ENCODE peak calls at places on chromosomes 6 and 20, in five cellular contexts. K is A549, T is K562, O is IMR-90, H is SK-N-SH. U is an unnamed sample.

GRCh38 chr20:36573798-36574277 is 441 bp downstream of the TGIF2 start:
- DNase-seq in O (no peak), K (no peak), H (peak), T (peak), U (no peak)

GRCh38 chr6:144953552-144954240 is 668.6 kb downstream of the UTRN start:
- DNase-seq in H (no peak), O (peak), K (peak), T (no peak), U (no peak)

GRCh38 chr6:11410539-11411307 is 126.8 kb upstream of the TMEM170B start:
- DNase-seq in O (no peak), T (no peak), H (peak), K (no peak), U (peak)

GRCh38 chr20:46573788-46574581 is 23.5 kb upstream of the OCSTAMP start:
- DNase-seq in K (no peak), H (no peak), O (peak), T (peak), U (no peak)

GRCh38 chr6:47917202-47917601 is 135.4 kb downstream of the OPN5 start:
- DNase-seq in H (no peak), O (no peak), T (no peak), K (no peak), U (no peak)

GRCh38 chr6:35247642-35248231 is 11.8 kb upstream of the ZNF76 start:
- DNase-seq in K (no peak), T (peak), H (no peak), O (no peak), U (peak)

GRCh38 chr6:111478749-111479148 is 4.3 kb downstream of the REV3L start:
- DNase-seq in K (peak), T (peak), O (peak), H (no peak), U (peak)

GRCh38 chr20:62320581-62321354 is 18.0 kb downstream of the ADRM1 start:
- DNase-seq in T (peak), H (peak), O (no peak), K (peak), U (no peak)

GRCh38 chr20:54345301-54345724 is 130.1 kb upstream of the DOK5 start:
- DNase-seq in T (no peak), H (no peak), O (peak), K (peak), U (peak)

GRCh38 chr6:134041093-134041492 is 11.3 kb downstream of the SLC2A12 start:
- DNase-seq in T (peak), H (no peak), K (peak), O (peak), U (no peak)

GRCh38 chr20:63087872-63088680 is 81.3 kb upstream of the BHLHE23 start:
- DNase-seq in O (no peak), K (no peak), T (no peak), H (no peak), U (no peak)

GRCh38 chr6:85275338-85275985 is 174.4 kb upstream of the NT5E start:
- DNase-seq in K (no peak), T (no peak), O (no peak), H (no peak), U (no peak)

GRCh38 chr6:39681566-39682250 is 43.5 kb downstream of the KIF6 start:
- DNase-seq in H (no peak), T (no peak), K (no peak), O (peak), U (no peak)

GRCh38 chr20:32891926-32892660 is 33.4 kb downstream of the EFCAB8 start:
- DNase-seq in T (no peak), H (no peak), K (no peak), O (no peak), U (no peak)

GRCh38 chr20:10639762-10640556 is 33.8 kb downstream of the JAG1 start:
- DNase-seq in H (no peak), T (no peak), O (no peak), K (no peak), U (no peak)

GRCh38 chr20:45444050-45444449 is 25.5 kb upstream of the WFDC2 start:
- DNase-seq in O (no peak), T (no peak), K (no peak), H (no peak), U (no peak)

GRCh38 chr20:41367956-41368355 is 1.3 kb upstream of the EMILIN3 start:
- DNase-seq in O (no peak), H (no peak), K (no peak), T (no peak), U (no peak)

GRCh38 chr6:106512048-106512957 is 117.0 kb downstream of the RTN4IP1 start:
- DNase-seq in K (peak), O (no peak), H (peak), T (peak), U (no peak)

GRCh38 chr20:47635256-47635655 is 133.6 kb downstream of the NCOA3 start:
- DNase-seq in T (no peak), O (no peak), H (no peak), K (no peak), U (no peak)
- TF ChIP-seq RFX5 in T (no peak), O (no peak), H (no peak), K (no peak), U (no peak)

GRCh38 chr6:98958791-98959190 is 11.0 kb upstream of the FBXL4 start:
- DNase-seq in T (no peak), K (no peak), O (no peak), H (no peak), U (no peak)

GRCh38 chr6:98957440-98957839 is 9.7 kb upstream of the FBXL4 start:
- DNase-seq in H (no peak), O (peak), T (no peak), K (no peak), U (no peak)
- TF ChIP-seq RFX5 in H (no peak), O (no peak), T (no peak), K (no peak), U (no peak)

GRCh38 chr6:136751991-136752390 is 40.3 kb downstream of the MAP3K5 start:
- DNase-seq in T (no peak), K (no peak), O (no peak), H (no peak), U (no peak)

GRCh38 chr6:136753624-136754023 is 38.7 kb downstream of the MAP3K5 start:
- DNase-seq in H (no peak), O (no peak), T (no peak), K (no peak), U (no peak)

GRCh38 chr6:136752554-136752953 is 39.7 kb downstream of the MAP3K5 start:
- DNase-seq in O (no peak), T (peak), K (no peak), H (no peak), U (no peak)

GRCh38 chr6:136750821-136751220 is 41.5 kb downstream of the MAP3K5 start:
- DNase-seq in K (no peak), O (no peak), H (no peak), T (no peak), U (no peak)

DNA sequence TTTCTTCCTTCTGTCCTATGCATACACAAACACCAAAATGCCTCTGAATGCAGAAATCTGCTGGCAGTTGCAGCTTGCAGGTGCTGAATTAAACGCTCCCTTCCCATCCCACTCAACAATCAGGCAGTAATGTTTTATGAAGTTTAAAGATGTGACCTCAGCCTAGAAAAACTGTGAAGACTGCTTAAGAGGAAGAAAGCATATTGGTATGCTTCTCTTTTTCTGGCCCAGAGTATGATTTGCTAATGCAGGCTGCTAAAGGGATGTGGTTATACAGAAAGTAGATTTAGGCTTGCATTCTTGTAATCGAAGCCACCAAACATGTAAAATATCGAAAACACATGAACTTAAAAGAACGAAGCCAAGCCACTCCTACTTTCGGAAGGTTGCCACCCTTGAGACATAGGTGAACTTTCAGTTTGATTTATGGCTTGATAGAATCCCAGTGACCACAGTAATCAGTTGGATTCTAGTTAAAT is 40.8 kb downstream of the MAP3K5 start:
- DNase-seq in O (peak), K (no peak), T (no peak), H (no peak), U (peak)
- TF ChIP-seq RFX5 in O (no peak), K (no peak), T (no peak), H (no peak), U (no peak)

DNA sequence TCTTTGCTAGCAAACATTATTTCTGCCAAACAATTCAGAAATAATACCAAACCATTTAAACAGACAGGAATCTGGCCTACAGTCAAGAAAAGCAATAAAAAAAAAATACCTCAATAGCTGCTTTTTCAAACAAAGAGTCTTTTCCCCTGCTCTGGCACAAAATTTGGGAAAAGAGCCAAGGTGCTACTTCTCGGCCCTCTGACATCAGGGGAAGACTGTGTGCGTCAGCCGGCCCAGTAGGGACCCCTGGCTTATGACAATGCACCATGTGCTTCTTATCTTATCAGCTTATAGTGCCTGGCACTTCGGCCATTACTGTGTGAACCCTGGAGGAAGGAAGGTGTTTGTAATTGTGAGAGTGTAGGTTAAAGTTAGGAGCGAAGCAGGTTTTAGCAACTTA is 89.4 kb downstream of the PDE10A start:
- DNase-seq in O (peak), H (peak), K (peak), T (no peak), U (no peak)
- TF ChIP-seq RFX5 in O (no peak), H (no peak), K (no peak), T (no peak), U (no peak)

GRCh38 chr20:52828199-52828598 is 144.0 kb upstream of the TSHZ2 start:
- DNase-seq in T (no peak), O (no peak), K (no peak), H (no peak), U (no peak)

GRCh38 chr20:52830598-52830997 is 141.6 kb upstream of the TSHZ2 start:
- DNase-seq in O (no peak), K (no peak), T (no peak), H (no peak), U (no peak)

GRCh38 chr20:52826722-52827121 is 145.4 kb upstream of the TSHZ2 start:
- DNase-seq in T (no peak), O (no peak), H (no peak), K (no peak), U (no peak)

GRCh38 chr20:52826321-52826720 is 145.8 kb upstream of the TSHZ2 start:
- DNase-seq in O (no peak), H (no peak), K (no peak), T (no peak), U (no peak)

DNA sequence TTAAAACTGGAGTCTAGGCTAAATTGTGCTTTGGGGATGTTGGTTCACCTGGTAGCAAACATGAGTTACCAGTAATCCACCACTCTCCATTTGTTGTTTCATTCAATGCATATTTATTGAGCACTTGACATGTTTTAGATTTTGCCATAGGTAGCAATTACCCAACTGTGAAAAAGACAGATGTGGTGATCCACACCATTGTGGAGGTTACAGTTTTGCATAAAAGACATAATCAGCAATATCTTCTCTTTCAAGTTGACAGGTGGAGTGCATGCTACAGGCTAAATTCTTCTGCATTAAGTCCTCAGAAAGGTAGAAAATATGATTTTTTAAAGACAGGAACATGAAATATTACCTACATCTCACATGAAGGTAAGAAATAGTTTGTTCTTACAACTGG is 143.0 kb upstream of the TSHZ2 start:
- DNase-seq in H (no peak), O (no peak), T (no peak), K (no peak), U (no peak)
- TF ChIP-seq RFX5 in H (no peak), O (no peak), T (no peak), K (no peak), U (no peak)

GRCh38 chr6:83605517-83605916 is 93.2 kb downstream of the PRSS35 start:
- DNase-seq in K (no peak), T (no peak), H (no peak), O (no peak), U (no peak)

GRCh38 chr6:83609248-83609647 is 96.9 kb downstream of the PRSS35 start:
- DNase-seq in T (no peak), K (no peak), H (peak), O (no peak), U (no peak)

GRCh38 chr6:83601119-83601518 is 88.8 kb downstream of the PRSS35 start:
- DNase-seq in O (no peak), H (no peak), K (no peak), T (no peak), U (no peak)

GRCh38 chr6:83600531-83600930 is 88.2 kb downstream of the PRSS35 start:
- DNase-seq in O (no peak), T (no peak), H (no peak), K (no peak), U (no peak)

GRCh38 chr6:83603560-83603959 is 91.2 kb downstream of the PRSS35 start:
- DNase-seq in O (no peak), K (no peak), H (no peak), T (no peak), U (no peak)
- TF ChIP-seq RFX5 in O (no peak), K (no peak), H (no peak), T (no peak), U (no peak)

DNA sequence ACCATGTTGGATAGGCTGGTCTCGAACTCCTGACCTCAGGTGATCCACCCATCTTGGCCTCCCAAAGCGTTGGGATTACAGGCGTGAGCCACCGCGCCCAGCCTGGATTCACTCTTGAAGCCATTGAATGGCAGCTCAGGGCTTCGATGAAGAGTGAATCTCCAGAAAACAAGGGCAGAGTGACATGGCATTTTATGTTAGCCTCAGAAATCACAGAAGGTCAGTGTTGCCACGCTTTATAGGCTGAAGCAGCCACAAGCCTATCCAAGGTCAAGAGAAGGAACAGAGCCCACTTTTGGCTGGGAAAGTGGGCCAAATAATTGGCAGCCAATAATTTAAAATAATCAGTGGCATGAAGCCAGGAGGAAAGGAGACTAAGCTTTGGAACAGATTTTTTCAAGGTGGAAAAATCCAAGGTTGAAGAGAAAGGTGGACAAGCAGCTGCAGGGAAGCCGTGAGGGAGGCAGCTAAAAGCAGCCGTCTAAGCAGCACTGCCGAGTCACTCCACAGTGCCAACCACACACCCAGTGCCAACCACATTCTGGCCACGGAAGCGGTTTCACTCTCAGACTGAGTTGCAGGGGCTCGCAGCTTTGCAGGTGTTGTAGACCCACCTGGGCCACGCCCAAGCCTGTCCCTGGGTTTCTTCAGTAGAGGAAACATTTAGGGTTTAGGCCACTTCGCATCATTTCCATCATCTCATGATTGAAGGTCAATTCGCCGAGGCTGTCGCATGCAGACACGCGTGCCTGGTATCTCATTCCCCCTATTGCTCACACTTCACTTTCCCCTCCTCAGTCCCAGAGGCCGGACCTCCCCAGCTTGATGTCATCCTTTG is 17.4 kb upstream of the AVP start:
- DNase-seq in H (no peak), O (no peak), T (no peak), K (no peak), U (peak)
- TF ChIP-seq RFX5 in H (no peak), O (no peak), T (no peak), K (no peak), U (no peak)

DNA sequence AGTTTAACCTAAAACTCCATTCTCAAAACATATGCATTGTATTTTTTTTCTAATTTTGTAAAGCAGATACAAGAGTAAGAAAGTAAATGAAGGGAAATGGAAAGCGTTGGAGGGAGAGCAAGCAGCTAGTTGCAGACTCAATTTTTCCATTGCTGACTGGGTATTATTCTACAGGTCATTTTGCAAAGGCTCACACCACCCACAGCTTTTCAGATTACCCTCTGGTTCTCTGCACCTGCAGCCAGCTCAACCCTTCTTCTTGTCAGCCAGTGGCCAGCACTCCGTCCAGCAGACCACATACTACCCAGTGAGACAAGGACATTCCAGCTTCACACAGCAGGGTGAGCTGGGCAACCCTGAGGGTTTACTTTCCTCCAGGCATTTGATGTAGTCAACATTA is 185.6 kb downstream of the PKHD1 start:
- DNase-seq in H (no peak), T (no peak), O (no peak), K (no peak), U (no peak)
- TF ChIP-seq RFX5 in H (no peak), T (no peak), O (no peak), K (no peak), U (no peak)

GRCh38 chr6:53718597-53719460 is 53.3 kb upstream of the KLHL31 start:
- DNase-seq in K (peak), T (peak), H (peak), O (peak), U (peak)
- TF ChIP-seq RFX5 in K (no peak), T (no peak), H (no peak), O (no peak), U (no peak)

GRCh38 chr6:90409700-90410099 is 113.1 kb upstream of the BACH2 start:
- DNase-seq in O (no peak), K (no peak), H (no peak), T (no peak), U (no peak)

GRCh38 chr6:90412538-90413369 is 116.1 kb upstream of the BACH2 start:
- DNase-seq in O (no peak), H (no peak), T (no peak), K (no peak), U (no peak)

GRCh38 chr6:90413396-90413795 is 116.8 kb upstream of the BACH2 start:
- DNase-seq in T (no peak), O (no peak), H (peak), K (no peak), U (no peak)

GRCh38 chr6:90413867-90414266 is 117.2 kb upstream of the BACH2 start:
- DNase-seq in O (peak), K (no peak), H (peak), T (peak), U (no peak)

DNA sequence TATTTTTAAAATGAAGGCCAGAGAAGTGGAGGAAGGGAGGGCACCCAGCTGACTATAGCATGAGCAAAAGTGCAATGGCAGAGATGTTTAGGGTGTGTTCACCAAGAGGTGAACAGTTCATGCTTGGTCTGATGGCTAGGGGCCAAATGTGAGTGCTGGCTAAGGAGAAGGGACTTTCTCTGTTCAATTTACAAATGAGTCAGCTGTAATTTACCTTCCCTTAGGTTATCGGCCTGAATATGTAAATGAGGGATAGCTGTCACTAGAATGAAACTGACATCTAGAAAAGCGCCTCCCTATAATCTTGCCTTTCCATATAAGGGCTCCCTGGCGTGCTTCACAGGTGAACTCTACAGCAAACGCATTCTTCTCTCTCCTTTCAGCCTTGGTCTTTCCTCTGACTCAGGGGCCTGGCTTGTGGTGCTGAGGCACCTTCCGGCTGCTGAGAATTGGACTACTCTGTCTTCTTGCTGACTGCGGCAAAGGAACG is 114.7 kb upstream of the BACH2 start:
- DNase-seq in T (peak), O (no peak), K (peak), H (no peak), U (peak)
- TF ChIP-seq RFX5 in T (no peak), O (no peak), K (no peak), H (no peak), U (no peak)